ENCODE peak calls at places on chromosomes 7 and 10, in five cellular contexts. One of them, this sample, is unnamed.
A peak's percentile ranks its signal among the peaks of the same experiment; 100 is the strongest.

GRCh38 chr7:113610572-113610971 is 308.2 kb downstream of the PPP1R3A start:
- DNase-seq in neural crest cell: no peak
- DNase-seq in AG09319: no peak
- DNase-seq in hepatocyte: no peak
- DNase-seq in upper lobe of left lung: no peak
- DNase-seq in this sample: no peak

GRCh38 chr7:48708635-48709034 is 215.7 kb upstream of the CDC14C start:
- DNase-seq in neural crest cell: no peak
- DNase-seq in AG09319: no peak
- DNase-seq in hepatocyte: no peak
- DNase-seq in upper lobe of left lung: no peak
- DNase-seq in this sample: no peak

GRCh38 chr10:32111585-32111984 is 55.4 kb upstream of the KIF5B start:
- DNase-seq in neural crest cell: no peak
- DNase-seq in AG09319: no peak
- DNase-seq in hepatocyte: no peak
- DNase-seq in upper lobe of left lung: no peak
- DNase-seq in this sample: no peak

GRCh38 chr7:132083126-132084123 is 492.8 kb downstream of the PLXNA4 start:
- DNase-seq in neural crest cell: no peak
- DNase-seq in AG09319: no peak
- DNase-seq in hepatocyte: no peak
- DNase-seq in upper lobe of left lung: no peak
- DNase-seq in this sample: no peak

GRCh38 chr7:157669768-157670345 is 333.1 kb downstream of the DNAJB6 start:
- DNase-seq in neural crest cell: no peak
- DNase-seq in AG09319: no peak
- DNase-seq in hepatocyte: no peak
- DNase-seq in upper lobe of left lung: peak; percentile 67
- DNase-seq in this sample: no peak

GRCh38 chr10:1175956-1176565 is 119.9 kb downstream of the WDR37 start:
- DNase-seq in neural crest cell: no peak
- DNase-seq in AG09319: no peak
- DNase-seq in hepatocyte: no peak
- DNase-seq in upper lobe of left lung: peak; percentile 47
- DNase-seq in this sample: peak; percentile 1

GRCh38 chr7:128014864-128015263 is 16.4 kb downstream of the LRRC4 start:
- DNase-seq in neural crest cell: no peak
- DNase-seq in AG09319: no peak
- DNase-seq in hepatocyte: no peak
- DNase-seq in upper lobe of left lung: no peak
- DNase-seq in this sample: no peak

GRCh38 chr10:97529685-97530465 is 31.2 kb downstream of the UBTD1 start:
- DNase-seq in neural crest cell: no peak
- DNase-seq in AG09319: no peak
- DNase-seq in hepatocyte: no peak
- DNase-seq in upper lobe of left lung: no peak
- DNase-seq in this sample: no peak

GRCh38 chr7:106737202-106737562 is 76.2 kb upstream of the CCDC71L start:
- DNase-seq in neural crest cell: no peak
- DNase-seq in AG09319: no peak
- DNase-seq in hepatocyte: no peak
- DNase-seq in upper lobe of left lung: no peak
- DNase-seq in this sample: no peak

GRCh38 chr7:35652124-35652523 is 42.8 kb downstream of the HERPUD2 start:
- DNase-seq in neural crest cell: no peak
- DNase-seq in AG09319: no peak
- DNase-seq in hepatocyte: no peak
- DNase-seq in upper lobe of left lung: no peak
- DNase-seq in this sample: no peak

GRCh38 chr7:44220046-44220720 is 19.4 kb downstream of the YKT6 start:
- DNase-seq in neural crest cell: no peak
- DNase-seq in AG09319: no peak
- DNase-seq in hepatocyte: no peak
- DNase-seq in upper lobe of left lung: peak; percentile 82
- DNase-seq in this sample: peak; percentile 12

GRCh38 chr7:36057375-36057774 is 95.7 kb upstream of the EEPD1 start:
- DNase-seq in neural crest cell: no peak
- DNase-seq in AG09319: no peak
- DNase-seq in hepatocyte: no peak
- DNase-seq in upper lobe of left lung: no peak
- DNase-seq in this sample: no peak

GRCh38 chr10:117373848-117374505 is 1.3 kb downstream of the PDZD8 start:
- DNase-seq in neural crest cell: peak; percentile 10
- DNase-seq in AG09319: no peak
- DNase-seq in hepatocyte: peak; percentile 60
- DNase-seq in upper lobe of left lung: peak; percentile 84
- DNase-seq in this sample: no peak

GRCh38 chr10:14670551-14671240 is 104.0 kb downstream of the FAM107B start:
- DNase-seq in neural crest cell: no peak
- DNase-seq in AG09319: peak; percentile 54
- DNase-seq in hepatocyte: peak; percentile 58
- DNase-seq in upper lobe of left lung: no peak
- DNase-seq in this sample: no peak

GRCh38 chr10:71276873-71277272 is 42.2 kb upstream of the SLC29A3 start:
- DNase-seq in neural crest cell: no peak
- DNase-seq in AG09319: no peak
- DNase-seq in hepatocyte: no peak
- DNase-seq in upper lobe of left lung: no peak
- DNase-seq in this sample: no peak

GRCh38 chr10:102628451-102628911 is 15.8 kb upstream of the TRIM8 start:
- DNase-seq in neural crest cell: no peak
- DNase-seq in AG09319: no peak
- DNase-seq in hepatocyte: peak; percentile 35
- DNase-seq in upper lobe of left lung: no peak
- DNase-seq in this sample: no peak

GRCh38 chr7:141362580-141363435 is 188.4 kb upstream of the AGK start:
- DNase-seq in neural crest cell: no peak
- DNase-seq in AG09319: no peak
- DNase-seq in hepatocyte: peak; percentile 19
- DNase-seq in upper lobe of left lung: no peak
- DNase-seq in this sample: no peak

GRCh38 chr10:69439813-69440506 is 11.3 kb upstream of the TSPAN15 start:
- DNase-seq in neural crest cell: no peak
- DNase-seq in AG09319: no peak
- DNase-seq in hepatocyte: peak; percentile 87
- DNase-seq in upper lobe of left lung: no peak
- DNase-seq in this sample: no peak

GRCh38 chr10:71213127-71213616 is 802 bp downstream of the UNC5B start:
- DNase-seq in neural crest cell: no peak
- DNase-seq in AG09319: no peak
- DNase-seq in hepatocyte: peak; percentile 85
- DNase-seq in upper lobe of left lung: peak; percentile 82
- DNase-seq in this sample: no peak

GRCh38 chr7:15675379-15675778 is 11.1 kb downstream of the MEOX2 start:
- DNase-seq in neural crest cell: no peak
- DNase-seq in AG09319: no peak
- DNase-seq in hepatocyte: no peak
- DNase-seq in upper lobe of left lung: no peak
- DNase-seq in this sample: no peak

GRCh38 chr7:902996-903395 is 26.6 kb downstream of the GET4 start:
- DNase-seq in neural crest cell: no peak
- DNase-seq in AG09319: no peak
- DNase-seq in hepatocyte: no peak
- DNase-seq in upper lobe of left lung: peak; percentile 53
- DNase-seq in this sample: no peak

GRCh38 chr10:64113375-64113774 is 592.2 kb downstream of the REEP3 start:
- DNase-seq in neural crest cell: no peak
- DNase-seq in AG09319: no peak
- DNase-seq in hepatocyte: no peak
- DNase-seq in upper lobe of left lung: no peak
- DNase-seq in this sample: no peak

GRCh38 chr7:96728139-96728538 is 18.5 kb upstream of the SEM1 start:
- DNase-seq in neural crest cell: no peak
- DNase-seq in AG09319: no peak
- DNase-seq in hepatocyte: no peak
- DNase-seq in upper lobe of left lung: no peak
- DNase-seq in this sample: no peak

GRCh38 chr7:113267885-113268284 is 149.5 kb upstream of the SMIM30 start:
- DNase-seq in neural crest cell: no peak
- DNase-seq in AG09319: no peak
- DNase-seq in hepatocyte: no peak
- DNase-seq in upper lobe of left lung: no peak
- DNase-seq in this sample: no peak

GRCh38 chr10:97320480-97321031 is 1.5 kb downstream of the FRAT1 start:
- DNase-seq in neural crest cell: no peak
- DNase-seq in AG09319: no peak
- DNase-seq in hepatocyte: no peak
- DNase-seq in upper lobe of left lung: peak; percentile 73
- DNase-seq in this sample: no peak

GRCh38 chr7:87219545-87220025 is at the start of gene TMEM243:
- DNase-seq in neural crest cell: peak; percentile 43
- DNase-seq in AG09319: peak; percentile 29
- DNase-seq in hepatocyte: peak; percentile 83
- DNase-seq in upper lobe of left lung: peak; percentile 95
- DNase-seq in this sample: peak; percentile 85

GRCh38 chr10:114876602-114877300 is 55.2 kb downstream of the FHIP2A start:
- DNase-seq in neural crest cell: peak; percentile 65
- DNase-seq in AG09319: peak; percentile 34
- DNase-seq in hepatocyte: peak; percentile 81
- DNase-seq in upper lobe of left lung: peak; percentile 16
- DNase-seq in this sample: no peak

GRCh38 chr7:121278120-121279021 is 50.4 kb upstream of the WNT16 start:
- DNase-seq in neural crest cell: no peak
- DNase-seq in AG09319: no peak
- DNase-seq in hepatocyte: no peak
- DNase-seq in upper lobe of left lung: no peak
- DNase-seq in this sample: no peak

GRCh38 chr10:1214882-1215540 is 158.8 kb downstream of the WDR37 start:
- DNase-seq in neural crest cell: no peak
- DNase-seq in AG09319: no peak
- DNase-seq in hepatocyte: no peak
- DNase-seq in upper lobe of left lung: peak; percentile 58
- DNase-seq in this sample: no peak

GRCh38 chr10:49176310-49177268 is 11.6 kb downstream of the TMEM273 start:
- DNase-seq in neural crest cell: no peak
- DNase-seq in AG09319: no peak
- DNase-seq in hepatocyte: no peak
- DNase-seq in upper lobe of left lung: no peak
- DNase-seq in this sample: no peak
- TF ChIP-seq CTCF in neural crest cell: no peak
- TF ChIP-seq CTCF in AG09319: no peak
- TF ChIP-seq CTCF in hepatocyte: no peak
- TF ChIP-seq CTCF in upper lobe of left lung: no peak
- TF ChIP-seq CTCF in this sample: no peak

DNA sequence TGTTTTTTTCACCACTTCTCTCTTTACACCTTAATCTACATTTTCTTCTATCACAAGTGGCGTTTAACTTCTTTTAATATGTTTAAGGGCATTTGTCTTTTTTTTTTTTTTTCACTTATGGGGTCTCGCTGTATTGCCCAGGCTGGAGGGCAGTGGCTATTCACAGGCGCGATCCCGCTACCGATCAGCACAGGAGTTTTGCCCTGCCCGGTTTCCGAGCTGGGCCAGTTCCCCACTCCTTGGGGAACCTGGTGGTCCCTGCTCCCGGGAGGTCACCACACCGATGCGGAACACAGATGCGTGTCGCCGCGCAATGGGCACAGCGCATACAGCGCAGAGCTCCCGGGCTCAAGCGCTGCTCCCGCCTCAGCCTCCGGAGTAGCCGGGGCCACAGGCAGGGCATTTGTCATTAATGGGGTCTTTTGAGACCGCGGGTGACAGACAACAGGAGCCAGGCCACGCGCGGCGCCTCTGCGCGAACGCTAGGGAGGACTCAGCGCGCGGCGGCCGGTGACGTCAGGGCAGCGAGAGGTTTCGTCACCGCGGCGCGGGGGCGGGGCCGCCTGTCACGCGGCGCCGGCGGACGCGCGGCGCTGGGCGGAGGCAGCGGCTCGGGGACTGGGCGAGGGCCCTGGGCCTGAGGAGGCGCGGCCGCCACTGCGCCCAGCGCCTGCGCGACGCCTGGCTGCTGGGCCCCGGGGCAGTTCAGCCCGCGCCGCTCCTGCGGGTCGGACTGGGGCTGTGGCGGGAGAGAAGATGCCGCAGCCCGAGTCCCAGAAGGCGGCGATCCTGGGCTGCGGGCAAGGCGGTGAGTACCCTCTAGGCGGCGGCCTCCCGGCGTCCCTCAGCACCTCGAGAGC is at the start of gene GALNT11:
- DNase-seq in neural crest cell: peak; percentile 77
- DNase-seq in AG09319: peak; percentile 54
- DNase-seq in hepatocyte: peak; percentile 96
- DNase-seq in upper lobe of left lung: peak; percentile 99
- DNase-seq in this sample: peak; percentile 90
- TF ChIP-seq CTCF in neural crest cell: peak; percentile 48
- TF ChIP-seq CTCF in AG09319: peak; percentile 24
- TF ChIP-seq CTCF in hepatocyte: peak; percentile 29
- TF ChIP-seq CTCF in upper lobe of left lung: no peak
- TF ChIP-seq CTCF in this sample: no peak

DNA sequence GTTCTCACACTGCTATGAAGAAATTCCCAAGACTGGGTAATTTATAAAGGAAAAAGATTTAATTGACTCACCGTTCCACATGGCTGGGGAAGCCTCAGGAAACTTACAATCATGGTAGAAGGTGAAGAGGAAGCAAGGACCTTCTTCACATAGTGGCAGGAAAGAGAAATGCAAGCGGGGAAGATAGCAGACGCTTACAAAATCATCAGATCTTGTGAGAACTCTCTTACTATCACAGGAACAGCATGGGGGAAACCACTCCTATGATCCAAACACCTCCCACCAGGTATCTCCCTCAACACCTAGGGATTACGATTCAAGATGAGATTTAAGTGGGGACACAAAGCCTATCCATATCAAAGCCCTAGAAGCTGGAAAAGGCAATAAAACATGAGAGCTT is 130.8 kb downstream of the MDFIC start:
- DNase-seq in neural crest cell: no peak
- DNase-seq in AG09319: no peak
- DNase-seq in hepatocyte: no peak
- DNase-seq in upper lobe of left lung: no peak
- DNase-seq in this sample: no peak
- TF ChIP-seq CTCF in neural crest cell: no peak
- TF ChIP-seq CTCF in AG09319: no peak
- TF ChIP-seq CTCF in hepatocyte: no peak
- TF ChIP-seq CTCF in upper lobe of left lung: no peak
- TF ChIP-seq CTCF in this sample: no peak

DNA sequence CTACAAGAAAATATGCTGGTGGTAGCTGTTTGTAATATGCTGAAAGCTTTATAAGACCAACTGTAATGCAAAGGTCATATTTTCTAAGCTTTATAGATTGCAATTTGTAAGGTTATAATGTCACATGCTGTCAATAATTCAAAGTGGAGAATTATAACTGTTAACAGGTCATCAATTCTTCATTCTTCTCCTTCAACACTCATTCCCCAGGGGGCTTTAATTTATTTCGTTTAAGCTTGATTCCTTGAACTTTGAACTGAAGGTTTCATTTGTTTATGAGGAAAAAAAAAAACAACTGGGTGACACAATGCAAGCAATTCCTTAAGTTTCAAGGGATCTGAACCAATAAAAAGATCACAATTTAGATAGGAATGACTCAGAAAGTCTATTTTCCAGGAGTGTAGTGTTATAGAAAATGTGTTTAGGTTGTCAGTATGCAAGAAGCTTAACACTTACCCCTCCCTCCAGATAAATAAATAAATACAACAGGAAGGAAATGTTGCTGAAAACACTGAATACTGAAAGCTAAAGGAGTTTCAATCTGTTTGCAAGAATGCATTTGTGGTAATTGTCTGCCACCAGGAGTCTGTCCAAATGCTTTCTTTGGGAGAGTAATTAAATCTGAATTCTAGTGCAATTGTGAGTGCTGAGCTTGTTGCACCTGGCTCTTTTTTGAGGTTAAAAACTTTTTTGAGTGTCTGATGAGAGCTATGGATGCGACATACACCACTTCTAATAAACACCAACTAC is 183.6 kb downstream of the SORCS1 start:
- DNase-seq in neural crest cell: no peak
- DNase-seq in AG09319: no peak
- DNase-seq in hepatocyte: no peak
- DNase-seq in upper lobe of left lung: no peak
- DNase-seq in this sample: no peak
- TF ChIP-seq CTCF in neural crest cell: no peak
- TF ChIP-seq CTCF in AG09319: no peak
- TF ChIP-seq CTCF in hepatocyte: no peak
- TF ChIP-seq CTCF in upper lobe of left lung: no peak
- TF ChIP-seq CTCF in this sample: no peak